ENCODE peak calls at places on chromosomes 11 and 22, in four cellular contexts. One of them, this sample, is unnamed.

GRCh38 chr22:49966716-49967332 is 6.3 kb downstream of the PIM3 start:
- DNase-seq in AG10803: peak; percentile 59
- DNase-seq in brain microvascular endothelial cell: no peak
- DNase-seq in fibroblast of pulmonary artery: peak; percentile 48
- DNase-seq in this sample: no peak

GRCh38 chr11:396948-397548 is 3.0 kb downstream of the PKP3 start:
- DNase-seq in AG10803: peak; percentile 48
- DNase-seq in brain microvascular endothelial cell: peak; percentile 68
- DNase-seq in fibroblast of pulmonary artery: peak; percentile 69
- DNase-seq in this sample: no peak

GRCh38 chr22:24548812-24549211 is 6.1 kb downstream of the GUCD1 start:
- DNase-seq in AG10803: no peak
- DNase-seq in brain microvascular endothelial cell: no peak
- DNase-seq in fibroblast of pulmonary artery: no peak
- DNase-seq in this sample: no peak

GRCh38 chr11:43984519-43985385 is 42.3 kb downstream of the C11orf96 start:
- DNase-seq in AG10803: no peak
- DNase-seq in brain microvascular endothelial cell: no peak
- DNase-seq in fibroblast of pulmonary artery: no peak
- DNase-seq in this sample: no peak

GRCh38 chr22:39534591-39535301 is 2.2 kb upstream of the RPS19BP1 start:
- DNase-seq in AG10803: peak; percentile 53
- DNase-seq in brain microvascular endothelial cell: peak; percentile 54
- DNase-seq in fibroblast of pulmonary artery: peak; percentile 69
- DNase-seq in this sample: no peak

GRCh38 chr22:21450320-21450831 is 16.8 kb upstream of the TMEM191C start:
- DNase-seq in AG10803: no peak
- DNase-seq in brain microvascular endothelial cell: no peak
- DNase-seq in fibroblast of pulmonary artery: no peak
- DNase-seq in this sample: no peak

GRCh38 chr11:96008161-96008560 is 84.3 kb upstream of the MTMR2 start:
- DNase-seq in AG10803: peak; percentile 63
- DNase-seq in brain microvascular endothelial cell: no peak
- DNase-seq in fibroblast of pulmonary artery: no peak
- DNase-seq in this sample: no peak

GRCh38 chr11:2442554-2442953 is 1.8 kb downstream of the TRPM5 start:
- DNase-seq in AG10803: no peak
- DNase-seq in brain microvascular endothelial cell: no peak
- DNase-seq in fibroblast of pulmonary artery: no peak
- DNase-seq in this sample: peak; percentile 6

GRCh38 chr11:115959098-115959497 is 454.9 kb upstream of the CADM1 start:
- DNase-seq in AG10803: no peak
- DNase-seq in brain microvascular endothelial cell: no peak
- DNase-seq in fibroblast of pulmonary artery: no peak
- DNase-seq in this sample: no peak

GRCh38 chr22:37091986-37092385 is 17.5 kb downstream of the TMPRSS6 start:
- DNase-seq in AG10803: no peak
- DNase-seq in brain microvascular endothelial cell: no peak
- DNase-seq in fibroblast of pulmonary artery: no peak
- DNase-seq in this sample: no peak

GRCh38 chr11:86162257-86162656 is 82.3 kb upstream of the EED start:
- DNase-seq in AG10803: peak; percentile 94
- DNase-seq in brain microvascular endothelial cell: peak; percentile 88
- DNase-seq in fibroblast of pulmonary artery: peak; percentile 83
- DNase-seq in this sample: no peak

GRCh38 chr22:38788417-38788816 is 5.5 kb downstream of the DNAL4 start:
- DNase-seq in AG10803: peak; percentile 96
- DNase-seq in brain microvascular endothelial cell: peak; percentile 83
- DNase-seq in fibroblast of pulmonary artery: peak; percentile 97
- DNase-seq in this sample: no peak

GRCh38 chr11:65826972-65827773 is 6.6 kb upstream of the SNX32 start:
- DNase-seq in AG10803: no peak
- DNase-seq in brain microvascular endothelial cell: no peak
- DNase-seq in fibroblast of pulmonary artery: no peak
- DNase-seq in this sample: no peak

GRCh38 chr22:25930083-25930482 is 188.1 kb downstream of the MYO18B start:
- DNase-seq in AG10803: no peak
- DNase-seq in brain microvascular endothelial cell: no peak
- DNase-seq in fibroblast of pulmonary artery: no peak
- DNase-seq in this sample: no peak

GRCh38 chr11:72812604-72812967 is 1.6 kb upstream of the ATG16L2 start:
- DNase-seq in AG10803: no peak
- DNase-seq in brain microvascular endothelial cell: no peak
- DNase-seq in fibroblast of pulmonary artery: no peak
- DNase-seq in this sample: peak; percentile 10
- H3K4me3 ChIP-seq in AG10803: peak overlapping the region; percentile 90
- H3K4me3 ChIP-seq in brain microvascular endothelial cell: peak overlapping the region; percentile 85
- H3K4me3 ChIP-seq in fibroblast of pulmonary artery: peak overlapping the region; percentile 85
- H3K4me3 ChIP-seq in this sample: peak overlapping the region; percentile 86

DNA sequence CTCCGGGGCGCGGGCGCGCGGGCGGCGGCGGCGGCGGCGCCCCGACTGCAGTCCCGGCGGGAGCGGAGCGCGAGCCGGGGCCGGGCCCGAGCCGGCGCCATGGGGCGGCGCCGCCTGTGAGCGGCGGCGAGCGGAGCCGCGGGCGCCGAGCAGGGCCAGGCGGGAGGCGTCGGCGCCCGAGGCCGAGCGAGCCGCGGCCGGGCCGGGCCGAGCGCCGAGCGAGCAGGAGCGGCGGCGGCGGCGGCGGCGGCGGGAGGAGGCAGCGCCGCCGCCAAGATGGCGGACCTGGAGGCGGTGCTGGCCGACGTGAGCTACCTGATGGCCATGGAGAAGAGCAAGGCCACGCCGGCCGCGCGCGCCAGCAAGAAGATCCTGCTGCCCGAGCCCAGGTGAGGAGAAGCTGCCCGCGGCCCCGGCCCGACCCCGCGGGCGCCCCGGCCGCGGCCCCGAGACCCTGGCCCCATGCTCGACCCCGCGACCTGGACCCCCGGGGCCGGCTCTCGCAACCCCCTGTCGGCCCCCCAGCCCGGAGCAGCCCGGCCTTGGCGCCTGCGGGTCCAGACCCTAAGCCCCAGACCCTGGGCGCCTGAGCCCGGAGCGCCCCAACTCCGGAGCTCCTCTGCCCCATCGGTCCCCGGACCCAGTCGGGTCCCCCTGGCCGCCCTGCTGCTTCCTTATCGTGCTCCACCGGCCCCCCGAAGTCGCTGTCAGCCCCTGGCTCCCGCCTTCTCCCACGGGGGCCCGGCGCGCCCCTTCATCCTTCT is at the start of gene GRK2:
- DNase-seq in AG10803: peak; percentile 41
- DNase-seq in brain microvascular endothelial cell: no peak
- DNase-seq in fibroblast of pulmonary artery: peak; percentile 41
- DNase-seq in this sample: no peak
- TF ChIP-seq CTCF in AG10803: no peak
- TF ChIP-seq CTCF in brain microvascular endothelial cell: no peak
- TF ChIP-seq CTCF in fibroblast of pulmonary artery: no peak
- TF ChIP-seq CTCF in this sample: no peak

DNA sequence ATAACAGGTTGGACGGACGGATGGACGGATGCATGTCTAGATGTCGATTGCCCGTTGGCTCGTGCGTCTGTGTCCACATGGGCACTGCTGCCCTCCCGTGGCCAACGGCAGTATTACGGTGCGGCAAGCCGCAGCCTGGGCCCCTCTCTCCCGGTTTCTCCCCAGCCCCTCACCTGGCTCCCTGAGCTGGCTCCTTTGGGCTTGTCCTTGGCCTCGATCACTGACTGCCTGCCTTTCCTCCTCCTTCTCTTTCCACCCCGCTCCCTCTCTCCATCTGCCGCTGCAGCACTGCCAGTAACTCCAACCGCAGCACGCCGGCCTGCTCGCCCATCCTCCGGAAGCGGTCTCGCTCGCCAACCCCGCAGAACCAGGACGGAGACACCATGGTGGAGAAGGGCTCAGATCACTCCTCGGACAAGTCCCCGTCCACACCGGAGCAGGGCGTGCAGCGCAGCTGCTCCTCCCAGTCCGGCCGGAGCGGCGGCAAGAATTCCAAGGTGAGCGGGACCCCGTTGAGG is 77.3 kb downstream of the SCN3B start:
- DNase-seq in AG10803: peak; percentile 40
- DNase-seq in brain microvascular endothelial cell: peak; percentile 44
- DNase-seq in fibroblast of pulmonary artery: peak; percentile 64
- DNase-seq in this sample: no peak
- H3K4me3 ChIP-seq in AG10803: no peak overlapping the region
- H3K4me3 ChIP-seq in brain microvascular endothelial cell: no peak overlapping the region
- H3K4me3 ChIP-seq in fibroblast of pulmonary artery: no peak overlapping the region
- H3K4me3 ChIP-seq in this sample: no peak overlapping the region

DNA sequence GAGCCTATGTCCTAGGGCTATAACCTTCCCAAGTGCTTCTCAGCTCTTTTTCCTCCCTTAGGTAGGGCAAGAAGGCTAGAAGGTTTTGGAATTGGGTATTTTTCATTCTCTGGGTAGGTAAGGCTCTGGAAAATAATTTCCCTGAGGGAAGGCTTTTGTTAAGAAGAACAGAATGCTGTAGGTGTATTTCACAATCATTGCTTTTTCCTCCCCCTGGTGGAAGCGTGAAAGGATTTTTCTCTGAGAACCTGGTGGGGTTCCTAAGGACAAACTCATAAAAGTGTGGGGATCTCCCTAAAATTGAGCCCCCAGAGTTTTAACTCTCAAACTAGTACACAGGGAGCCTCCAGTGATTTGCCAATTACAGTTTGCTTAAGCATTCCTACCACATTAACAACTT is 41.1 kb upstream of the NARS2 start:
- DNase-seq in AG10803: no peak
- DNase-seq in brain microvascular endothelial cell: no peak
- DNase-seq in fibroblast of pulmonary artery: peak; percentile 12
- DNase-seq in this sample: no peak
- TF ChIP-seq CTCF in AG10803: no peak
- TF ChIP-seq CTCF in brain microvascular endothelial cell: no peak
- TF ChIP-seq CTCF in fibroblast of pulmonary artery: no peak
- TF ChIP-seq CTCF in this sample: no peak

DNA sequence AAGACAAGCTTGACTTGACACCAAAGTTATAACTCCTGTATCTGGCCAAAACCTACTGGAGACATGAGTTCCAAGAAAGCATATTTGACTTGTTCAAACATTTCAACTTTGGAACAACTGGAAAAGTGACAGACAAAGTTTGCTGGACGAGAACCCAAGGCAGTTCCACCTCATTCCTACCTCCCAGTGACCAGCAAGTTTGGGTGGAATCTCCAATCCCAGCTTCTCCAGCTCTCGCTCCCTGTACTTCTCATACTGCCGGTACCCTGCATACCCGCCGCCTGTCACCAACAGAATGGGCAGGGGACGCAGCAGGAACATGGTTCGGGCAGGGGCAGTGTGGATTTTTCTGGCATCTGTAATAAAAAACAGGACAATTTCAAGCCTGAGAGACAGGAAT is 14.1 kb downstream of the PISD start:
- DNase-seq in AG10803: no peak
- DNase-seq in brain microvascular endothelial cell: no peak
- DNase-seq in fibroblast of pulmonary artery: no peak
- DNase-seq in this sample: no peak
- H3K4me3 ChIP-seq in AG10803: no peak overlapping the region
- H3K4me3 ChIP-seq in brain microvascular endothelial cell: no peak overlapping the region
- H3K4me3 ChIP-seq in fibroblast of pulmonary artery: no peak overlapping the region
- H3K4me3 ChIP-seq in this sample: no peak overlapping the region

GRCh38 chr22:46833228-46833627 is 70.8 kb downstream of the TBC1D22A start:
- DNase-seq in AG10803: no peak
- DNase-seq in brain microvascular endothelial cell: peak; percentile 23
- DNase-seq in fibroblast of pulmonary artery: peak; percentile 51
- DNase-seq in this sample: no peak
- TF ChIP-seq CTCF in AG10803: no peak
- TF ChIP-seq CTCF in brain microvascular endothelial cell: peak; percentile 67
- TF ChIP-seq CTCF in fibroblast of pulmonary artery: peak; percentile 48
- TF ChIP-seq CTCF in this sample: peak; percentile 56

GRCh38 chr11:30560345-30561106 is 25.6 kb downstream of the MPPED2 start:
- DNase-seq in AG10803: no peak
- DNase-seq in brain microvascular endothelial cell: no peak
- DNase-seq in fibroblast of pulmonary artery: no peak
- DNase-seq in this sample: no peak
- H3K4me3 ChIP-seq in AG10803: no peak overlapping the region
- H3K4me3 ChIP-seq in brain microvascular endothelial cell: no peak overlapping the region
- H3K4me3 ChIP-seq in fibroblast of pulmonary artery: no peak overlapping the region
- H3K4me3 ChIP-seq in this sample: no peak overlapping the region

DNA sequence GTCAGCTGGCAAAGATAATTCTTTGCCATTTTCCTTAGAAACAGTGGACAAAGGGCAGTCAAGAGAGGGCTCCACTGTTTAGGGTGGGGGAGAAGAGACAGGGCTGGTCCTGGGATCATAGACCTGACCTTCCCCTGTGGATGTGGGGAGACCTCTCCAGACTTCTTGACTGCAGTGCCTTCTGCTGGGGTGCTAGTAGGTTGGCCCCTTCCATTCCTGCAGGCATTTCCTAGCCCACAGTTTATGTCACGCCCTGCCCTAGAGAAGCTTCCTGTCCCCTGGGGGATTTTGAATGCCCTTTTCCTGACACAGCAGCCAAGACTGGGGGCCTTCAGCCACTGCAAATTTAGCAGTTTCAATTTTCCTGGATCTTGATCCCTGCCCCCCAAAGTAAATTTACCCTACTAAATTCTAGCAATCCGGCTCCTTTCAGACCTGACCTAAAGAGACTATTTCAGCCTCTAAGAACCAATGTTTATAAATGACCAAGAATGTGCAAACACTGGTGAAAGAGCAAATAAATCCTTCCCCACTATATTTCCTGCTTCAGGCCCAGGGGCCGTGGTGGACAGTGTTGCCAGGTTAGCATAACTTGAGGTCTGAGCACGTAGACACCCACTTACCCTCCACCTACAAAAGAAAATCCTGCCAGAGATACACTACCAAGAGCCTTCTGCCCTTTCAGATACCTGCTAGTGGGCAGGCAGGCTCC is 58.4 kb downstream of the PPFIBP2 start:
- DNase-seq in AG10803: peak; percentile 33
- DNase-seq in brain microvascular endothelial cell: no peak
- DNase-seq in fibroblast of pulmonary artery: no peak
- DNase-seq in this sample: no peak
- TF ChIP-seq CTCF in AG10803: no peak
- TF ChIP-seq CTCF in brain microvascular endothelial cell: no peak
- TF ChIP-seq CTCF in fibroblast of pulmonary artery: no peak
- TF ChIP-seq CTCF in this sample: no peak

This sample was measured in LNCaP clone FGC.